ENCODE peak calls at places on chromosomes 3 and 15, in five cellular contexts. V is GM23338, Q is prostate gland, O is stomach, B is spleen. U is an unnamed sample.
A peak's percentile ranks its signal among the peaks of the same experiment; 100 is the strongest.

GRCh38 chr3:169661567-169662214 is 1.8 kb downstream of the MECOM start:
- DNase-seq in O (peak; percentile 60), B (peak; percentile 81), V (peak; percentile 43), Q (no peak), U (peak; percentile 53)

GRCh38 chr15:25884354-25884753 is 21.2 kb upstream of the ATP10A start:
- DNase-seq in Q (no peak), V (no peak), O (no peak), B (no peak), U (no peak)

GRCh38 chr3:115402651-115403050 is 220.7 kb upstream of the GAP43 start:
- DNase-seq in V (no peak), B (no peak), O (no peak), Q (no peak), U (no peak)

GRCh38 chr3:128324911-128325592 is 141.6 kb downstream of the DNAJB8 start:
- DNase-seq in Q (no peak), O (peak; percentile 15), B (no peak), V (no peak), U (no peak)

GRCh38 chr15:60426870-60427528 is 29.2 kb upstream of the ANXA2 start:
- DNase-seq in B (no peak), Q (no peak), O (no peak), V (no peak), U (no peak)

GRCh38 chr3:58434990-58435389 is 1.4 kb upstream of the PDHB start:
- DNase-seq in Q (no peak), O (no peak), V (peak; percentile 94), B (no peak), U (no peak)

GRCh38 chr3:185646382-185647133 is 60.5 kb downstream of the SENP2 start:
- DNase-seq in B (no peak), V (peak; percentile 39), O (no peak), Q (no peak), U (no peak)

GRCh38 chr3:179452166-179452544 is 885 bp upstream of the GNB4 start:
- DNase-seq in O (no peak), V (peak; percentile 38), B (no peak), Q (no peak), U (no peak)

GRCh38 chr15:101091080-101092017 is 160.5 kb downstream of the CHSY1 start:
- DNase-seq in Q (no peak), O (no peak), V (no peak), B (no peak), U (no peak)

GRCh38 chr3:196073188-196073838 is 8.6 kb downstream of the TFRC start:
- DNase-seq in B (no peak), Q (peak; percentile 70), V (peak; percentile 83), O (peak; percentile 67), U (no peak)

GRCh38 chr3:37130984-37131975 is 43.1 kb downstream of the LRRFIP2 start:
- DNase-seq in Q (no peak), B (no peak), O (no peak), V (no peak), U (no peak)

GRCh38 chr3:161233557-161233956 is 12.4 kb downstream of the NMD3 start:
- DNase-seq in Q (no peak), O (no peak), B (no peak), V (no peak), U (no peak)

GRCh38 chr15:79339588-79340314 is 28.8 kb downstream of the TMED3 start:
- DNase-seq in V (peak; percentile 78), O (no peak), B (no peak), Q (no peak), U (no peak)

DNA sequence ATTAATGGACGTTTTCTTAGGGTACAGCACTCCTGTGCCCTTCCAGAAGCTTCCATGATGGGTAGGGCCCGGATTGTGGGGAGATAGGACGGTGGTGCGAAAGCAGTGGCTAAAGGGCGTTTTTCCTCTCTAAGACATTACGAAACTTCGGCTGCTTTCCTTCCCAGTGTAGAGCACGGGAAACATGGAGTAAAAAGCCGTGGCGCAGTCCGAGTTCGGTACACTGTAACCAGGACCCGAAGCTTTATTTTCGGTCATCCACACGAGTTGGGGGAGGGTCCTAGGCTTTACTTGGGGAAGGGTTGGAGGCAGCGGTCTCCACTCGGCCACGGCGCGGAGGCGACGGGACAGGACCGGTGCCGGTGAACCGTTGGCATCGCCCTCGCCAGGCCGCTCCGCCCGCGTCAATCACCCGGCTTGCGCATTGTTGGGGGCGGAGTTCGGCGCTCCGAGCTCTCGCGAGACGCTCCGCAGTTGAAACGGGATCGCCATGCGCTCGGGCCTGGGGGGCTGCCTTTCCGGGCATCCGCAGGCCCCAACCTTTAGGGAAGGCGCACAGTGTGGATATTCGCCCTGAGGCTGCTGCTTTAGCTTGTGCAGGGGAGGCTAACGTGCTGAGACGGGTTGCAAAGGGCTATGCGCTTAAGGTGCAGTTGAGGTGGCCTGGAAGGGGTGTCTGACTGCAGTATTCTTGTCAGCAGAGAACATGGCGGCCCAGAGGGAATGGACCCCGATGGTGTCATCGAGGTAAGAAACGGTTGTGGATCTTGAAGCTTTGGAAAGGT is 546 bp downstream of the EIF4A2 start:
- DNase-seq in B (peak; percentile 97), O (peak; percentile 88), V (peak; percentile 73), Q (peak; percentile 84), U (peak; percentile 96)
- TF ChIP-seq POLR2AphosphoS5 in B (peak; percentile 99), O (peak; percentile 85), V (peak; percentile 27), Q (peak; percentile 90), U (peak; percentile 94)

GRCh38 chr3:43390255-43390588 is 103.9 kb downstream of the SNRK start:
- DNase-seq in O (no peak), V (no peak), Q (no peak), B (no peak), U (no peak)

GRCh38 chr3:43388909-43389308 is 102.6 kb downstream of the SNRK start:
- DNase-seq in V (no peak), Q (no peak), O (no peak), B (no peak), U (no peak)

GRCh38 chr3:43388188-43388587 is 101.8 kb downstream of the SNRK start:
- DNase-seq in V (no peak), Q (no peak), O (no peak), B (peak; percentile 80), U (no peak)

GRCh38 chr3:43391621-43392020 is 105.3 kb downstream of the SNRK start:
- DNase-seq in Q (no peak), B (no peak), V (no peak), O (no peak), U (no peak)

GRCh38 chr3:43389388-43390254 is 103.3 kb downstream of the SNRK start:
- DNase-seq in O (peak; percentile 57), Q (no peak), B (peak; percentile 89), V (no peak), U (peak; percentile 83)
- TF ChIP-seq POLR2AphosphoS5 in O (peak; percentile 9), Q (peak; percentile 50), B (no peak), V (no peak), U (peak; percentile 92)

GRCh38 chr15:95739161-95739560 is 591.3 kb upstream of the NR2F2 start:
- DNase-seq in O (no peak), V (no peak), Q (no peak), B (no peak), U (no peak)

GRCh38 chr15:95737051-95737450 is 593.4 kb upstream of the NR2F2 start:
- DNase-seq in Q (no peak), O (no peak), V (no peak), B (no peak), U (no peak)

GRCh38 chr15:95733931-95734330 is 596.6 kb upstream of the NR2F2 start:
- DNase-seq in B (no peak), Q (no peak), O (no peak), V (no peak), U (no peak)

GRCh38 chr15:95734422-95735316 is 595.8 kb upstream of the NR2F2 start:
- DNase-seq in B (no peak), Q (no peak), O (no peak), V (no peak), U (no peak)
- TF ChIP-seq POLR2AphosphoS5 in B (no peak), Q (no peak), O (no peak), V (no peak), U (no peak)

GRCh38 chr3:22010997-22011396 is 260.0 kb upstream of the ZNF385D start:
- DNase-seq in B (no peak), V (no peak), O (no peak), Q (no peak), U (no peak)
- TF ChIP-seq POLR2AphosphoS5 in B (no peak), V (no peak), O (no peak), Q (no peak), U (no peak)

GRCh38 chr15:70195808-70196304 is 98.1 kb upstream of the TLE3 start:
- DNase-seq in B (no peak), O (peak; percentile 37), V (no peak), Q (peak; percentile 48), U (peak; percentile 80)
- TF ChIP-seq POLR2AphosphoS5 in B (peak; percentile 68), O (peak; percentile 66), V (no peak), Q (peak; percentile 23), U (peak; percentile 40)

GRCh38 chr15:94478763-94479162 is 247.4 kb downstream of the MCTP2 start:
- DNase-seq in B (no peak), Q (no peak), O (no peak), V (no peak), U (no peak)
- TF ChIP-seq POLR2AphosphoS5 in B (no peak), Q (no peak), O (no peak), V (no peak), U (no peak)

GRCh38 chr3:112925560-112925959 is 49.3 kb downstream of the CD200R1 start:
- DNase-seq in V (no peak), B (no peak), Q (no peak), O (no peak), U (no peak)
- TF ChIP-seq POLR2AphosphoS5 in V (no peak), B (no peak), Q (no peak), O (no peak), U (no peak)

GRCh38 chr3:157129782-157130137 is 30.2 kb downstream of the CCNL1 start:
- DNase-seq in O (peak; percentile 53), V (peak; percentile 46), Q (peak; percentile 68), B (no peak), U (no peak)

GRCh38 chr3:157131861-157132260 is 28.1 kb downstream of the CCNL1 start:
- DNase-seq in Q (no peak), V (no peak), B (no peak), O (no peak), U (no peak)

GRCh38 chr3:157128771-157129671 is 30.9 kb downstream of the CCNL1 start:
- DNase-seq in B (peak; percentile 79), V (peak; percentile 40), Q (peak; percentile 65), O (peak; percentile 75), U (no peak)

GRCh38 chr3:157130881-157131251 is 29.1 kb downstream of the CCNL1 start:
- DNase-seq in Q (no peak), V (peak; percentile 53), O (no peak), B (no peak), U (no peak)

GRCh38 chr3:157130138-157130880 is 29.6 kb downstream of the CCNL1 start:
- DNase-seq in V (peak; percentile 91), O (peak; percentile 63), Q (peak; percentile 47), B (peak; percentile 78), U (peak; percentile 44)
- TF ChIP-seq POLR2AphosphoS5 in V (no peak), O (no peak), Q (no peak), B (peak; percentile 30), U (peak; percentile 57)

GRCh38 chr3:137194301-137194700 is 236.5 kb downstream of the IL20RB start:
- DNase-seq in O (no peak), B (no peak), Q (no peak), V (no peak), U (no peak)

GRCh38 chr3:137191133-137191923 is 233.5 kb downstream of the IL20RB start:
- DNase-seq in O (no peak), B (no peak), Q (no peak), V (no peak), U (no peak)
- TF ChIP-seq POLR2AphosphoS5 in O (peak; percentile 85), B (no peak), Q (no peak), V (no peak), U (no peak)

GRCh38 chr15:41939986-41940385 is 32.4 kb downstream of the EHD4 start:
- DNase-seq in O (no peak), B (no peak), Q (no peak), V (no peak), U (no peak)
- TF ChIP-seq POLR2AphosphoS5 in O (no peak), B (no peak), Q (no peak), V (no peak), U (no peak)